ENCODE peak calls at places on chromosomes 12 and 14, in nine cellular contexts. I is NCI-H1092; P is psoas muscle; H is KBM-7; L is M059J; U is GM10248; X is SW 1271; J is activated naive CD8-positive, alpha-beta T cell treated with anti-CD3 and anti-CD28 coated beads, Interleukin-2, amount 50 U/mL, for 24 hours; A is kidney tubule cell. D is an unnamed sample.
A peak's percentile ranks its signal among the peaks of the same experiment; 100 is the strongest.

GRCh38 chr14:105492966-105493871 is 2.2 kb downstream of the TEDC1 start:
- DNase-seq in I (no peak), P (peak; percentile 56), H (no peak), L (no peak), U (no peak), X (no peak), J (no peak), A (no peak), D (peak; percentile 48)

GRCh38 chr12:132774646-132775275 is 13.1 kb upstream of the ANKLE2 start:
- DNase-seq in I (no peak), P (no peak), H (no peak), L (no peak), U (no peak), X (no peak), J (no peak), A (no peak), D (no peak)

GRCh38 chr14:21093018-21093417 is 5.4 kb downstream of the ZNF219 start:
- DNase-seq in I (no peak), P (no peak), H (no peak), L (no peak), U (no peak), X (no peak), J (no peak), A (no peak), D (no peak)

GRCh38 chr14:57961793-57962075 is 95.8 kb upstream of the SLC35F4 start:
- DNase-seq in I (no peak), P (no peak), H (no peak), L (no peak), U (no peak), X (no peak), J (no peak), A (no peak), D (no peak)

GRCh38 chr12:64806593-64806992 is 17.9 kb upstream of the TBC1D30 start:
- DNase-seq in I (no peak), P (no peak), H (no peak), L (peak; percentile 70), U (no peak), X (no peak), J (no peak), A (no peak), D (no peak)

GRCh38 chr14:69346710-69347109 is 51.4 kb downstream of the ERH start:
- DNase-seq in I (no peak), P (no peak), H (peak; percentile 21), L (no peak), U (peak; percentile 56), X (no peak), J (peak; percentile 29), A (peak; percentile 6), D (peak; percentile 56)

GRCh38 chr14:62269204-62269603 is 507.0 kb downstream of the SNAPC1 start:
- DNase-seq in I (no peak), P (no peak), H (no peak), L (peak; percentile 34), U (no peak), X (no peak), J (peak; percentile 7), A (no peak), D (no peak)

GRCh38 chr14:22252591-22253178 is 336.3 kb downstream of the DAD1 start:
- DNase-seq in I (no peak), P (no peak), H (no peak), L (no peak), U (no peak), X (no peak), J (no peak), A (no peak), D (no peak)

GRCh38 chr14:63650336-63650952 is 8.8 kb upstream of the WDR89 start:
- DNase-seq in I (no peak), P (no peak), H (no peak), L (no peak), U (no peak), X (no peak), J (peak; percentile 35), A (no peak), D (no peak)

GRCh38 chr14:66238969-66239368 is 247.2 kb upstream of the CCDC196 start:
- DNase-seq in I (no peak), P (no peak), H (no peak), L (no peak), U (no peak), X (no peak), J (no peak), A (no peak), D (no peak)

GRCh38 chr12:27198036-27198435 is 46.0 kb upstream of the STK38L start:
- DNase-seq in I (no peak), P (peak; percentile 48), H (no peak), L (no peak), U (no peak), X (no peak), J (no peak), A (no peak), D (no peak)

GRCh38 chr12:92992041-92992440 is 62.9 kb upstream of the EEA1 start:
- DNase-seq in I (no peak), P (no peak), H (no peak), L (no peak), U (no peak), X (no peak), J (no peak), A (no peak), D (no peak)

GRCh38 chr14:30864934-30865333 is 9.4 kb upstream of the COCH start:
- DNase-seq in I (no peak), P (no peak), H (no peak), L (no peak), U (no peak), X (no peak), J (no peak), A (no peak), D (no peak)

GRCh38 chr12:6757028-6757689 is 4.2 kb upstream of the MLF2 start:
- DNase-seq in I (no peak), P (no peak), H (no peak), L (no peak), U (no peak), X (no peak), J (no peak), A (no peak), D (no peak)

GRCh38 chr12:49357099-49357678 is 10.1 kb upstream of the SPATS2 start:
- DNase-seq in I (no peak), P (no peak), H (peak; percentile 62), L (peak; percentile 58), U (peak; percentile 20), X (no peak), J (no peak), A (peak; percentile 48), D (no peak)

GRCh38 chr12:26318661-26319068 is 123.3 kb downstream of the SSPN start:
- DNase-seq in I (no peak), P (peak; percentile 73), H (no peak), L (peak; percentile 88), U (peak; percentile 55), X (no peak), J (no peak), A (peak; percentile 92), D (no peak)

GRCh38 chr12:6951551-6952120 is 480 bp downstream of the PTPN6 start:
- DNase-seq in I (no peak), P (peak; percentile 53), H (no peak), L (no peak), U (no peak), X (no peak), J (no peak), A (no peak), D (peak; percentile 49)

GRCh38 chr14:65933400-65934068 is 521.0 kb downstream of the FUT8 start:
- DNase-seq in I (no peak), P (no peak), H (no peak), L (no peak), U (no peak), X (no peak), J (no peak), A (no peak), D (no peak)

GRCh38 chr12:92059976-92060375 is 85.7 kb downstream of the BTG1 start:
- DNase-seq in I (no peak), P (no peak), H (peak; percentile 43), L (peak; percentile 83), U (no peak), X (no peak), J (no peak), A (peak; percentile 83), D (no peak)

GRCh38 chr14:22159968-22160367 is 429.1 kb downstream of the DAD1 start:
- DNase-seq in I (no peak), P (no peak), H (no peak), L (no peak), U (no peak), X (no peak), J (no peak), A (peak; percentile 40), D (no peak)

GRCh38 chr14:51652168-51653095 is 722 bp downstream of the FRMD6 start:
- DNase-seq in I (peak; percentile 21), P (peak; percentile 68), H (peak; percentile 3), L (peak; percentile 33), U (peak; percentile 53), X (no peak), J (no peak), A (peak; percentile 44), D (peak; percentile 82)

GRCh38 chr12:100959481-100959880 is 164.9 kb downstream of the ANO4 start:
- DNase-seq in I (no peak), P (no peak), H (no peak), L (peak; percentile 61), U (no peak), X (no peak), J (no peak), A (peak; percentile 51), D (no peak)